ENCODE peak calls at places on chromosomes 3 and 15, in eight cellular contexts. U is GM23338, F is AG09309, P is stomach, M is CMK, R is GM04503, C is Kasumi-1, T is endothelial cell. S is an unnamed sample.

GRCh38 chr15:87703238-87704111 is 553.1 kb downstream of the NTRK3 start:
- DNase-seq in U (no peak), F (no peak), P (no peak), M (no peak), R (no peak), C (no peak), T (no peak), S (no peak)

GRCh38 chr3:127588675-127589577 is 1.6 kb downstream of the TPRA1 start:
- DNase-seq in U (no peak), F (peak), P (no peak), M (no peak), R (peak), C (peak), T (no peak), S (no peak)

GRCh38 chr3:52892290-52892624 is 5.1 kb downstream of the STIMATE start:
- DNase-seq in U (peak), F (no peak), P (no peak), M (no peak), R (no peak), C (no peak), T (no peak), S (no peak)

GRCh38 chr3:76010252-76010651 is 224.9 kb upstream of the ZNF717 start:
- DNase-seq in U (no peak), F (no peak), P (no peak), M (no peak), R (no peak), C (no peak), T (no peak), S (no peak)

GRCh38 chr3:46296826-46297225 is 54.6 kb downstream of the CCR3 start:
- DNase-seq in U (no peak), F (no peak), P (no peak), M (no peak), R (no peak), C (no peak), T (no peak), S (no peak)

GRCh38 chr3:31356941-31357340 is 175.8 kb upstream of the STT3B start:
- DNase-seq in U (peak), F (no peak), P (no peak), M (no peak), R (no peak), C (no peak), T (no peak), S (no peak)

GRCh38 chr3:58271901-58272501 is 34.0 kb upstream of the RPP14 start:
- DNase-seq in U (no peak), F (peak), P (peak), M (no peak), R (peak), C (peak), T (no peak), S (no peak)

GRCh38 chr3:126664591-126665214 is 9.8 kb upstream of the TXNRD3 start:
- DNase-seq in U (peak), F (no peak), P (no peak), M (no peak), R (no peak), C (no peak), T (no peak), S (no peak)

GRCh38 chr3:172635588-172635987 is 75.3 kb downstream of the NCEH1 start:
- DNase-seq in U (no peak), F (no peak), P (no peak), M (no peak), R (no peak), C (no peak), T (no peak), S (no peak)

GRCh38 chr3:181316481-181316880 is 326.9 kb upstream of the DNAJC19 start:
- DNase-seq in U (peak), F (no peak), P (no peak), M (no peak), R (no peak), C (peak), T (peak), S (no peak)

GRCh38 chr3:84318273-84318809 is 640.4 kb upstream of the CADM2 start:
- DNase-seq in U (peak), F (no peak), P (no peak), M (no peak), R (no peak), C (no peak), T (no peak), S (no peak)

GRCh38 chr3:179038216-179038898 is 33.3 kb downstream of the ZMAT3 start:
- DNase-seq in U (no peak), F (no peak), P (no peak), M (no peak), R (no peak), C (no peak), T (no peak), S (no peak)

GRCh38 chr3:151372063-151372820 is 12.3 kb downstream of the P2RY12 start:
- DNase-seq in U (no peak), F (no peak), P (no peak), M (no peak), R (no peak), C (no peak), T (no peak), S (no peak)

GRCh38 chr3:105367063-105367405 is 325 bp downstream of the ALCAM start:
- DNase-seq in U (peak), F (no peak), P (peak), M (no peak), R (no peak), C (no peak), T (peak), S (peak)

GRCh38 chr3:23805881-23806321 is at the start of gene UBE2E1:
- DNase-seq in U (peak), F (peak), P (peak), M (no peak), R (peak), C (peak), T (peak), S (peak)

GRCh38 chr15:51311510-51311909 is 26.9 kb downstream of the CYP19A1 start:
- DNase-seq in U (no peak), F (no peak), P (no peak), M (no peak), R (no peak), C (no peak), T (no peak), S (no peak)

GRCh38 chr15:55799287-55800212 is 56.6 kb upstream of the PRTG start:
- DNase-seq in U (peak), F (no peak), P (peak), M (no peak), R (no peak), C (peak), T (peak), S (no peak)

GRCh38 chr3:43153189-43154083 is 47.6 kb upstream of the POMGNT2 start:
- DNase-seq in U (peak), F (no peak), P (no peak), M (no peak), R (peak), C (no peak), T (no peak), S (no peak)

GRCh38 chr3:27880969-27881892 is 159.1 kb upstream of the EOMES start:
- DNase-seq in U (no peak), F (no peak), P (no peak), M (no peak), R (no peak), C (peak), T (no peak), S (peak)

GRCh38 chr3:176916777-176917176 is 280.5 kb downstream of the TBL1XR1 start:
- DNase-seq in U (peak), F (no peak), P (peak), M (no peak), R (no peak), C (no peak), T (no peak), S (no peak)

GRCh38 chr3:32118215-32118614 is 11.8 kb downstream of the GPD1L start:
- DNase-seq in U (no peak), F (no peak), P (no peak), M (no peak), R (no peak), C (no peak), T (no peak), S (no peak)

GRCh38 chr3:5239602-5240001 is 52.1 kb downstream of the EDEM1 start:
- DNase-seq in U (no peak), F (peak), P (no peak), M (no peak), R (no peak), C (no peak), T (no peak), S (no peak)